ENCODE peak calls at places on chromosomes 1 and 21, in eight cellular contexts. One of them, this sample, is unnamed.

GRCh38 chr1:231584117-231584516 is 42.5 kb upstream of the DISC1 start:
- DNase-seq in epithelial cell of esophagus: peak
- DNase-seq in ovary: no peak
- DNase-seq in neural crest cell: no peak
- DNase-seq in brain microvascular endothelial cell: peak
- DNase-seq in heart right ventricle: no peak
- DNase-seq in dorsolateral prefrontal cortex: no peak
- DNase-seq in AG09319: no peak
- DNase-seq in this sample: no peak

GRCh38 chr1:245804696-245805095 is 649.9 kb downstream of the KIF26B start:
- DNase-seq in dorsolateral prefrontal cortex: no peak
- DNase-seq in AG09319: no peak
- DNase-seq in neural crest cell: no peak
- DNase-seq in ovary: no peak
- DNase-seq in brain microvascular endothelial cell: no peak
- DNase-seq in heart right ventricle: no peak
- DNase-seq in epithelial cell of esophagus: no peak
- DNase-seq in this sample: no peak

GRCh38 chr1:28981170-28981569 is 66.8 kb downstream of the EPB41 start:
- DNase-seq in dorsolateral prefrontal cortex: no peak
- DNase-seq in epithelial cell of esophagus: no peak
- DNase-seq in brain microvascular endothelial cell: no peak
- DNase-seq in neural crest cell: no peak
- DNase-seq in ovary: no peak
- DNase-seq in AG09319: no peak
- DNase-seq in heart right ventricle: no peak
- DNase-seq in this sample: no peak

GRCh38 chr1:100950776-100951175 is 54.9 kb downstream of the SLC30A7 start:
- DNase-seq in ovary: no peak
- DNase-seq in brain microvascular endothelial cell: no peak
- DNase-seq in heart right ventricle: no peak
- DNase-seq in epithelial cell of esophagus: peak
- DNase-seq in AG09319: no peak
- DNase-seq in neural crest cell: no peak
- DNase-seq in dorsolateral prefrontal cortex: no peak
- DNase-seq in this sample: peak

GRCh38 chr1:247843411-247843810 is 1.7 kb upstream of the OR11L1 start:
- DNase-seq in epithelial cell of esophagus: no peak
- DNase-seq in heart right ventricle: no peak
- DNase-seq in ovary: no peak
- DNase-seq in brain microvascular endothelial cell: no peak
- DNase-seq in dorsolateral prefrontal cortex: no peak
- DNase-seq in AG09319: no peak
- DNase-seq in neural crest cell: no peak
- DNase-seq in this sample: no peak

GRCh38 chr1:246828818-246829217 is 102.9 kb downstream of the AHCTF1 start:
- DNase-seq in brain microvascular endothelial cell: no peak
- DNase-seq in AG09319: no peak
- DNase-seq in dorsolateral prefrontal cortex: no peak
- DNase-seq in heart right ventricle: no peak
- DNase-seq in epithelial cell of esophagus: no peak
- DNase-seq in ovary: no peak
- DNase-seq in neural crest cell: no peak
- DNase-seq in this sample: no peak

GRCh38 chr21:44065428-44065827 is 41.8 kb upstream of the PWP2 start:
- DNase-seq in ovary: no peak
- DNase-seq in brain microvascular endothelial cell: peak
- DNase-seq in epithelial cell of esophagus: peak
- DNase-seq in dorsolateral prefrontal cortex: no peak
- DNase-seq in heart right ventricle: no peak
- DNase-seq in AG09319: no peak
- DNase-seq in neural crest cell: no peak
- DNase-seq in this sample: no peak

GRCh38 chr1:226881515-226882185 is 11.2 kb downstream of the PSEN2 start:
- DNase-seq in neural crest cell: no peak
- DNase-seq in AG09319: no peak
- DNase-seq in dorsolateral prefrontal cortex: no peak
- DNase-seq in epithelial cell of esophagus: no peak
- DNase-seq in heart right ventricle: no peak
- DNase-seq in ovary: no peak
- DNase-seq in brain microvascular endothelial cell: no peak
- DNase-seq in this sample: no peak

GRCh38 chr1:214551436-214552173 is at the start of gene PTPN14:
- DNase-seq in dorsolateral prefrontal cortex: peak
- DNase-seq in neural crest cell: peak
- DNase-seq in epithelial cell of esophagus: peak
- DNase-seq in ovary: peak
- DNase-seq in AG09319: peak
- DNase-seq in brain microvascular endothelial cell: peak
- DNase-seq in heart right ventricle: peak
- DNase-seq in this sample: peak

GRCh38 chr1:90761781-90762589 is 44.9 kb upstream of the BARHL2 start:
- DNase-seq in heart right ventricle: no peak
- DNase-seq in dorsolateral prefrontal cortex: no peak
- DNase-seq in brain microvascular endothelial cell: no peak
- DNase-seq in neural crest cell: no peak
- DNase-seq in ovary: no peak
- DNase-seq in AG09319: no peak
- DNase-seq in epithelial cell of esophagus: no peak
- DNase-seq in this sample: no peak

GRCh38 chr1:100511058-100511457 is 26.9 kb upstream of the GPR88 start:
- DNase-seq in ovary: no peak
- DNase-seq in heart right ventricle: no peak
- DNase-seq in dorsolateral prefrontal cortex: no peak
- DNase-seq in neural crest cell: no peak
- DNase-seq in AG09319: no peak
- DNase-seq in brain microvascular endothelial cell: no peak
- DNase-seq in epithelial cell of esophagus: no peak
- DNase-seq in this sample: no peak

GRCh38 chr1:155177918-155178281 is 4.3 kb downstream of the TRIM46 start:
- DNase-seq in ovary: peak
- DNase-seq in brain microvascular endothelial cell: no peak
- DNase-seq in neural crest cell: no peak
- DNase-seq in epithelial cell of esophagus: no peak
- DNase-seq in AG09319: no peak
- DNase-seq in dorsolateral prefrontal cortex: peak
- DNase-seq in heart right ventricle: no peak
- DNase-seq in this sample: no peak

GRCh38 chr1:119887428-119887827 is 8.9 kb downstream of the ADAM30 start:
- DNase-seq in ovary: no peak
- DNase-seq in dorsolateral prefrontal cortex: no peak
- DNase-seq in neural crest cell: no peak
- DNase-seq in brain microvascular endothelial cell: no peak
- DNase-seq in heart right ventricle: no peak
- DNase-seq in AG09319: no peak
- DNase-seq in epithelial cell of esophagus: no peak
- DNase-seq in this sample: no peak

GRCh38 chr1:82564338-82564737 is 763.6 kb downstream of the ADGRL2 start:
- DNase-seq in brain microvascular endothelial cell: no peak
- DNase-seq in epithelial cell of esophagus: peak
- DNase-seq in dorsolateral prefrontal cortex: no peak
- DNase-seq in AG09319: no peak
- DNase-seq in heart right ventricle: no peak
- DNase-seq in ovary: no peak
- DNase-seq in neural crest cell: no peak
- DNase-seq in this sample: no peak

GRCh38 chr1:8910914-8911313 is 32.4 kb upstream of the ENO1 start:
- DNase-seq in heart right ventricle: no peak
- DNase-seq in brain microvascular endothelial cell: no peak
- DNase-seq in neural crest cell: no peak
- DNase-seq in dorsolateral prefrontal cortex: no peak
- DNase-seq in AG09319: no peak
- DNase-seq in ovary: no peak
- DNase-seq in epithelial cell of esophagus: peak
- DNase-seq in this sample: no peak

GRCh38 chr1:33302325-33302724 is 18.6 kb downstream of the A3GALT2 start:
- DNase-seq in epithelial cell of esophagus: no peak
- DNase-seq in brain microvascular endothelial cell: no peak
- DNase-seq in heart right ventricle: no peak
- DNase-seq in AG09319: no peak
- DNase-seq in neural crest cell: no peak
- DNase-seq in ovary: no peak
- DNase-seq in dorsolateral prefrontal cortex: no peak
- DNase-seq in this sample: no peak

GRCh38 chr1:173451981-173452380 is 25.2 kb upstream of the PRDX6 start:
- DNase-seq in epithelial cell of esophagus: peak
- DNase-seq in heart right ventricle: peak
- DNase-seq in AG09319: no peak
- DNase-seq in ovary: no peak
- DNase-seq in dorsolateral prefrontal cortex: no peak
- DNase-seq in brain microvascular endothelial cell: no peak
- DNase-seq in neural crest cell: no peak
- DNase-seq in this sample: no peak

DNA sequence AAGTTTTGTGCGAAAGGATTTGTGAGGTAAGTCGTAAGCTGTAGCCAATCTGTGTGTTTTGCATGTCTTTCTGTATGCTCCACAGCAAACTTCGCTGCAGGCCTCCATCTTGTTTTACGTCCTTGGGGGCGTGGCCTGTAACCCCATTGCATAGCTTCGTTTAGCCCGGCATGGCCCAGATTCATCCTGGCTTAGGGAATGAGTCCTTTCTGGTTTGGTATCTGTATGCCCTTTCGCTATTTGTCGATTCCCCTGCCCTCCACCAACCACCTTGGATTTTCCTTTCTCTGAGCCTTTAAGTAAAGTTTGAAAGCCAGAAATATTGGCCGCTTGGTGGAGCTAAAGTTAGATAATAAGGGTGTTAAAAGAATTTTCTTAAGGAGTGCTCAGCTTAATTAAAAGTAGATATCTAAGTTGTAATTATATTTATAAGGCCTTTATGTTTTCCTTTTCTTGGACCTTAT is 1.1 kb downstream of the THEM4 start:
- DNase-seq in AG09319: no peak
- DNase-seq in dorsolateral prefrontal cortex: no peak
- DNase-seq in epithelial cell of esophagus: peak
- DNase-seq in ovary: no peak
- DNase-seq in heart right ventricle: no peak
- DNase-seq in brain microvascular endothelial cell: no peak
- DNase-seq in neural crest cell: no peak
- DNase-seq in this sample: no peak
- TF ChIP-seq CTCF in AG09319: peak
- TF ChIP-seq CTCF in dorsolateral prefrontal cortex: no peak
- TF ChIP-seq CTCF in epithelial cell of esophagus: no peak
- TF ChIP-seq CTCF in ovary: no peak
- TF ChIP-seq CTCF in heart right ventricle: no peak
- TF ChIP-seq CTCF in brain microvascular endothelial cell: no peak
- TF ChIP-seq CTCF in neural crest cell: peak
- TF ChIP-seq CTCF in this sample: peak

GRCh38 chr1:236139495-236139894 is 2.8 kb upstream of the GPR137B start:
- DNase-seq in brain microvascular endothelial cell: no peak
- DNase-seq in AG09319: no peak
- DNase-seq in ovary: no peak
- DNase-seq in neural crest cell: no peak
- DNase-seq in dorsolateral prefrontal cortex: no peak
- DNase-seq in heart right ventricle: no peak
- DNase-seq in epithelial cell of esophagus: no peak
- DNase-seq in this sample: no peak
- TF ChIP-seq CTCF in brain microvascular endothelial cell: no peak
- TF ChIP-seq CTCF in AG09319: no peak
- TF ChIP-seq CTCF in ovary: no peak
- TF ChIP-seq CTCF in neural crest cell: no peak
- TF ChIP-seq CTCF in dorsolateral prefrontal cortex: no peak
- TF ChIP-seq CTCF in heart right ventricle: no peak
- TF ChIP-seq CTCF in epithelial cell of esophagus: no peak
- TF ChIP-seq CTCF in this sample: no peak

GRCh38 chr1:44406761-44407429 is 1.8 kb downstream of the RNF220 start:
- DNase-seq in heart right ventricle: no peak
- DNase-seq in neural crest cell: no peak
- DNase-seq in AG09319: no peak
- DNase-seq in epithelial cell of esophagus: no peak
- DNase-seq in brain microvascular endothelial cell: no peak
- DNase-seq in ovary: no peak
- DNase-seq in dorsolateral prefrontal cortex: no peak
- DNase-seq in this sample: no peak

GRCh38 chr1:44405804-44406743 is 1.0 kb downstream of the RNF220 start:
- DNase-seq in ovary: no peak
- DNase-seq in heart right ventricle: no peak
- DNase-seq in brain microvascular endothelial cell: no peak
- DNase-seq in dorsolateral prefrontal cortex: no peak
- DNase-seq in neural crest cell: no peak
- DNase-seq in AG09319: no peak
- DNase-seq in epithelial cell of esophagus: no peak
- DNase-seq in this sample: no peak

GRCh38 chr1:44408181-44409018 is 3.3 kb downstream of the RNF220 start:
- DNase-seq in ovary: no peak
- DNase-seq in heart right ventricle: no peak
- DNase-seq in AG09319: no peak
- DNase-seq in dorsolateral prefrontal cortex: no peak
- DNase-seq in epithelial cell of esophagus: no peak
- DNase-seq in neural crest cell: peak
- DNase-seq in brain microvascular endothelial cell: no peak
- DNase-seq in this sample: no peak

GRCh38 chr1:44407430-44408180 is 2.5 kb downstream of the RNF220 start:
- DNase-seq in dorsolateral prefrontal cortex: no peak
- DNase-seq in heart right ventricle: no peak
- DNase-seq in epithelial cell of esophagus: no peak
- DNase-seq in brain microvascular endothelial cell: no peak
- DNase-seq in ovary: no peak
- DNase-seq in neural crest cell: peak
- DNase-seq in AG09319: no peak
- DNase-seq in this sample: no peak

DNA sequence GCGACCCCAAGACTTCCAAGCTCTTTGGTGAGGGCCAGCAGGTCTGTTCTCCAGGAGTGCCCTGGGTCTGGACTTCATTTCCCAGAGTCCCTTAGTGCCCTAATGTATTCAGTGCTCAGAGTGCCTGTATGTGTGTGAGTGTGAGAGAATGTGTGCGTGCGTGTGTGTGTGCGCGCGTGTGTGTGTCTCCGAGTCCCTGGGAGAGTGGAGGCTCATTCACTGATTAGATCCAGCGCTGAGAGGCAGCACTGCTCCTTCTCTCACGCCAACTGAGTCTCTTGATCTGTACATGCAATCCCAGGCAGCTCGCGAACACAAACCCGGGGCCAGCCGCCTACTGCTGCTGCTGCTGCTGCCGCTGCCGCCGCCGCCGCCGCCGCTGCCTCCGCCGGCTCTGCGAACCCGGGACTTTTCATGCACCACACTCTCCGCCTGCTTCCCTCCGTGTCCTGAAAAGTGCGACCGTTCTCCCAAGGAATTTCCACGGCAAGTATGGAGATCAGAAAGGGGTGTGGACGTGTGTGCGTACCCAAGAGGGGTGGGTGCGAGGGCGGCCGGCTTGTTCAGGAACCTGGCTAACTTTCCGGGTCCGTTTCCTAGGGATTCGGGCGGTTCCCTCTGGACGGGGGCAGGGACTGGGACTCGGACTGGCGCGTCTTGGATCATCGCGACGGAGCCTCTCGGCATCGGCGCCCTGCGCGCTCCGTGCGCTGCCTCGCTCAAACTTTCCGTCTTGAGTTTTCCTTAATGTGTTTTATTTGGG is at the start of gene RNF220:
- DNase-seq in heart right ventricle: peak
- DNase-seq in AG09319: peak
- DNase-seq in brain microvascular endothelial cell: peak
- DNase-seq in ovary: peak
- DNase-seq in dorsolateral prefrontal cortex: peak
- DNase-seq in epithelial cell of esophagus: peak
- DNase-seq in neural crest cell: peak
- DNase-seq in this sample: peak
- TF ChIP-seq CTCF in heart right ventricle: peak
- TF ChIP-seq CTCF in AG09319: no peak
- TF ChIP-seq CTCF in brain microvascular endothelial cell: no peak
- TF ChIP-seq CTCF in ovary: no peak
- TF ChIP-seq CTCF in dorsolateral prefrontal cortex: peak
- TF ChIP-seq CTCF in epithelial cell of esophagus: no peak
- TF ChIP-seq CTCF in neural crest cell: no peak
- TF ChIP-seq CTCF in this sample: no peak

GRCh38 chr1:15957221-15958090 is 18.4 kb downstream of the ZBTB17 start:
- DNase-seq in AG09319: no peak
- DNase-seq in heart right ventricle: no peak
- DNase-seq in epithelial cell of esophagus: no peak
- DNase-seq in dorsolateral prefrontal cortex: no peak
- DNase-seq in brain microvascular endothelial cell: no peak
- DNase-seq in ovary: no peak
- DNase-seq in neural crest cell: peak
- DNase-seq in this sample: no peak
- TF ChIP-seq CTCF in AG09319: peak
- TF ChIP-seq CTCF in heart right ventricle: no peak
- TF ChIP-seq CTCF in epithelial cell of esophagus: peak
- TF ChIP-seq CTCF in dorsolateral prefrontal cortex: peak
- TF ChIP-seq CTCF in brain microvascular endothelial cell: peak
- TF ChIP-seq CTCF in ovary: no peak
- TF ChIP-seq CTCF in neural crest cell: peak
- TF ChIP-seq CTCF in this sample: peak